ENCODE peak calls at places on chromosomes 1 and 21, in four cellular contexts. L is heart left ventricle, B is NCI-H524, A is WTC11. J is an unnamed sample.

GRCh38 chr1:185045793-185046441 is 559 bp downstream of the RNF2 start:
- DNase-seq in L (peak; percentile 35), B (peak; percentile 38), A (peak; percentile 59), J (peak; percentile 70)

GRCh38 chr1:156602557-156602993 is 1.3 kb upstream of the GPATCH4 start:
- DNase-seq in B (peak; percentile 30), A (no peak), L (no peak), J (no peak)

GRCh38 chr1:26305667-26306289 is 658 bp downstream of the UBXN11 start:
- DNase-seq in L (no peak), A (no peak), B (no peak), J (no peak)

GRCh38 chr1:202858789-202859414 is 30.0 kb downstream of the RABIF start:
- DNase-seq in A (no peak), L (peak; percentile 40), B (no peak), J (no peak)

GRCh38 chr1:28642056-28642846 is 616 bp downstream of the TAF12 start:
- DNase-seq in A (no peak), L (no peak), B (no peak), J (peak; percentile 49)

GRCh38 chr1:54811739-54812655 is 10.9 kb upstream of the TTC22 start:
- DNase-seq in A (no peak), B (no peak), L (no peak), J (no peak)

GRCh38 chr1:70090146-70090545 is 115.2 kb downstream of the LRRC40 start:
- DNase-seq in A (no peak), L (no peak), B (no peak), J (no peak)

GRCh38 chr21:42496120-42496838 is at the start of gene RSPH1:
- DNase-seq in A (peak; percentile 100), B (peak; percentile 98), L (peak; percentile 100), J (peak; percentile 100)

GRCh38 chr1:156295391-156295947 is at the start of gene GLMP:
- DNase-seq in B (no peak), A (peak; percentile 40), L (peak; percentile 76), J (peak; percentile 44)

GRCh38 chr1:51973587-51974474 is 16.7 kb downstream of the RAB3B start:
- DNase-seq in A (no peak), L (no peak), B (no peak), J (no peak)

J was measured in NT2/D1.